ENCODE peak calls at places on chromosomes 2 and 18, in seven cellular contexts. R is tibial nerve, P is GM13977, L is psoas muscle, U is RWPE1, F is nephron progenitor cell, Q is HepG2. A is an unnamed sample.

GRCh38 chr2:118227698-118228508 is 139.6 kb downstream of the INSIG2 start:
- DNase-seq in R (no peak), P (peak), L (no peak), U (no peak), F (no peak), Q (no peak), A (no peak)

GRCh38 chr2:43055086-43055912 is 171.1 kb downstream of the ZFP36L2 start:
- DNase-seq in R (no peak), P (no peak), L (no peak), U (no peak), F (no peak), Q (no peak), A (no peak)

GRCh38 chr2:85732467-85733120 is 21.2 kb upstream of the ATOH8 start:
- DNase-seq in R (no peak), P (no peak), L (peak), U (no peak), F (no peak), Q (no peak), A (no peak)

GRCh38 chr2:74146929-74147728 is 583 bp downstream of the BOLA3 start:
- DNase-seq in R (no peak), P (peak), L (no peak), U (peak), F (no peak), Q (peak), A (no peak)

GRCh38 chr2:49288902-49289680 is 134.8 kb upstream of the FSHR start:
- DNase-seq in R (no peak), P (no peak), L (no peak), U (no peak), F (no peak), Q (no peak), A (no peak)

GRCh38 chr2:241029599-241030332 is 31.3 kb downstream of the SNED1 start:
- DNase-seq in R (no peak), P (no peak), L (no peak), U (no peak), F (no peak), Q (no peak), A (no peak)

GRCh38 chr2:235535423-235536130 is 41.7 kb downstream of the AGAP1 start:
- DNase-seq in R (no peak), P (no peak), L (no peak), U (no peak), F (no peak), Q (no peak), A (no peak)

GRCh38 chr2:3001595-3002184 is 375.9 kb downstream of the EIPR1 start:
- DNase-seq in R (no peak), P (no peak), L (no peak), U (no peak), F (peak), Q (no peak), A (no peak)

GRCh38 chr18:48817021-48817461 is 133.7 kb downstream of the SMAD7 start:
- DNase-seq in R (no peak), P (no peak), L (peak), U (no peak), F (no peak), Q (no peak), A (peak)

GRCh38 chr2:234686088-234686890 is 189.4 kb upstream of the ARL4C start:
- DNase-seq in R (no peak), P (no peak), L (no peak), U (peak), F (peak), Q (peak), A (no peak)

GRCh38 chr2:218229239-218229638 is 12.2 kb downstream of the ARPC2 start:
- DNase-seq in R (no peak), P (peak), L (no peak), U (peak), F (no peak), Q (no peak), A (no peak)

GRCh38 chr2:85342156-85342555 is 12.2 kb downstream of the RETSAT start:
- DNase-seq in R (no peak), P (no peak), L (no peak), U (no peak), F (no peak), Q (no peak), A (no peak)

GRCh38 chr2:236712304-236712703 is 142.7 kb downstream of the ACKR3 start:
- DNase-seq in R (no peak), P (no peak), L (no peak), U (no peak), F (no peak), Q (no peak), A (no peak)

GRCh38 chr2:143524001-143524608 is 394.9 kb downstream of the ARHGAP15 start:
- DNase-seq in R (no peak), P (no peak), L (no peak), U (no peak), F (no peak), Q (no peak), A (no peak)

GRCh38 chr2:74573747-74574562 is 19.4 kb downstream of the DOK1 start:
- DNase-seq in R (no peak), P (no peak), L (no peak), U (peak), F (no peak), Q (no peak), A (no peak)

GRCh38 chr2:46187112-46187618 is 110.0 kb upstream of the EPAS1 start:
- DNase-seq in R (no peak), P (peak), L (no peak), U (no peak), F (no peak), Q (peak), A (no peak)

GRCh38 chr18:79523738-79524180 is 128.0 kb downstream of the NFATC1 start:
- DNase-seq in R (no peak), P (peak), L (no peak), U (no peak), F (no peak), Q (no peak), A (no peak)

GRCh38 chr2:239519921-239520585 is 119.2 kb upstream of the HDAC4 start:
- DNase-seq in R (no peak), P (no peak), L (peak), U (no peak), F (no peak), Q (no peak), A (no peak)

GRCh38 chr2:241808051-241808450 is 942 bp upstream of the NEU4 start:
- DNase-seq in R (peak), P (no peak), L (peak), U (no peak), F (peak), Q (peak), A (no peak)

GRCh38 chr2:20781656-20782265 is 41.1 kb downstream of the LDAH start:
- DNase-seq in R (no peak), P (no peak), L (no peak), U (peak), F (peak), Q (peak), A (no peak)

GRCh38 chr2:120436885-120437603 is 91.1 kb downstream of the INHBB start:
- DNase-seq in R (no peak), P (peak), L (no peak), U (peak), F (peak), Q (peak), A (no peak)

GRCh38 chr2:69113627-69114026 is 100.6 kb downstream of the ANTXR1 start:
- DNase-seq in R (no peak), P (no peak), L (no peak), U (no peak), F (no peak), Q (no peak), A (no peak)

GRCh38 chr2:68799138-68799537 is 64.5 kb downstream of the ARHGAP25 start:
- DNase-seq in R (no peak), P (no peak), L (no peak), U (peak), F (no peak), Q (no peak), A (no peak)

GRCh38 chr18:31679133-31679731 is 5.1 kb downstream of the B4GALT6 start:
- DNase-seq in R (no peak), P (no peak), L (no peak), U (peak), F (no peak), Q (no peak), A (no peak)

GRCh38 chr18:27184115-27185024 is 738 bp downstream of the CHST9 start:
- DNase-seq in R (no peak), P (no peak), L (peak), U (no peak), F (peak), Q (no peak), A (no peak)

GRCh38 chr18:58748899-58749595 is 77.8 kb downstream of the MALT1 start:
- DNase-seq in R (no peak), P (no peak), L (no peak), U (no peak), F (no peak), Q (no peak), A (no peak)

GRCh38 chr2:133346654-133347053 is 221.6 kb downstream of the NCKAP5 start:
- DNase-seq in R (no peak), P (no peak), L (no peak), U (peak), F (no peak), Q (no peak), A (no peak)

GRCh38 chr2:42042956-42043355 is 4.9 kb upstream of the PKDCC start:
- DNase-seq in R (no peak), P (no peak), L (no peak), U (no peak), F (no peak), Q (no peak), A (no peak)

GRCh38 chr2:42036940-42037339 is 10.9 kb upstream of the PKDCC start:
- DNase-seq in R (no peak), P (no peak), L (no peak), U (no peak), F (no peak), Q (no peak), A (no peak)

GRCh38 chr2:42041377-42042127 is 6.3 kb upstream of the PKDCC start:
- DNase-seq in R (no peak), P (no peak), L (no peak), U (no peak), F (no peak), Q (no peak), A (no peak)

GRCh38 chr2:42043789-42044394 is 3.9 kb upstream of the PKDCC start:
- DNase-seq in R (no peak), P (no peak), L (no peak), U (no peak), F (no peak), Q (no peak), A (no peak)

GRCh38 chr2:42040643-42041277 is 7.1 kb upstream of the PKDCC start:
- DNase-seq in R (no peak), P (no peak), L (no peak), U (no peak), F (no peak), Q (no peak), A (no peak)
- TF ChIP-seq CTCF in R (no peak), P (no peak), L (no peak), U (no peak), F (no peak), Q (peak), A (no peak)

DNA sequence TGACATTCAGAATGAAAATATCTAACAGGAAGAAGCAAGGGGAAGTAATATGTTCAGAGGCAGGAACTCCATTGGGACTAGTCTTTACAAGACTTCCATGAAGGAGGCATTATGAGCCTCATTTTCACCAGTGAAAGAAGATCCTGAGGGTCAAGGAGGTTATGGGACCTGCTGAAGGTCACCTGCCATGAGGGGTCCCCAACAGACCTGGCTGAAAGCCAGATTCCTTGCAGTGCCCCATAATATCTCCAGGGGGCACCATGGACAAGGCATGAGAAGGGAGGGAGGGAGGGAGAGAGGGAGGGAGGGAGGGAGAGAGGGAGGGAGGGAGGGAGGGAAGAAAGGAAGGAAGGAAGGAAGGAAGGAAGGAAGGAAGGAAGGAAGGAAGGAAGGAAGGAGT is 27.9 kb downstream of the XDH start:
- DNase-seq in R (no peak), P (no peak), L (no peak), U (no peak), F (peak), Q (peak), A (no peak)
- TF ChIP-seq CTCF in R (no peak), P (peak), L (no peak), U (no peak), F (no peak), Q (peak), A (no peak)

DNA sequence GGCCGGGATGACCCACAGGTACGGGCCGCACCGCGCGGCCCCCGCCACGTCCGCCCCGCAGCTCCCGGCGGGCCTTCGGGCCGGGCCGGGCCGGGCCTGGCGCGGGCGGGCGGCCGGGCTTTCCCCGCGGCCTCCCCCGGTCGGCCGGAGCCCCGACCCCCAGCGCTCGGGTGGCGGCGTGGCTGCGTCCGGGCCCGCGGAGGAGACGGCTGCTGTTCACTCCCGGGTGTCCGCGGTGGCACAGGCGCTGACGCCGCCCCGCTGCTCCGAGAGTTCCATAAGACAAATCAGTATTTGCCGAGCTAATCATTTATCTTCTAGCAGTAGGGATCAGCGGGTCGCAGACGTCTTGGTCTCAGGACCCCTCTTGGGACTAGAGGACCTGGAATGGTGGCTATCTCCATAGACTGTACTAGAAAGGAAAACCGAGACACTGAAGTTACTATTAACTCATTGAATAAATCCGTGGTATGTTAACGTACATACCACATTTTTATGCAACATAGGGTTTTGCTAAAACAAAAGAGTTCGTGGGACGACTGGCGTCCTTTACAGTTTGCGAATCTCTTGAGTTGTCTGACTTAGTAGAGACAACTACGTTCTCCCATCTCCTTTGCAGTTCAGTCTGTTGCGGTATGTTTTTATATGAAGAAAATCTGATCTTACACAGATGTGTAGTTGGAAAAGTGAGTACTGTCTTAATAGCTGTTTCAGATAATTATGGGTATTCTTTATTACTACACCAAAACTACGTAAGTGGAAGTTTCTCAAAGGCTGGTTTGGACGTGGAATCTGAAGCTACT is 508 bp downstream of the LIMS1 start:
- DNase-seq in R (no peak), P (no peak), L (peak), U (peak), F (peak), Q (peak), A (no peak)
- TF ChIP-seq CTCF in R (no peak), P (no peak), L (no peak), U (no peak), F (no peak), Q (no peak), A (no peak)

GRCh38 chr18:69996417-69996816 is 48.7 kb upstream of the CD226 start:
- DNase-seq in R (no peak), P (no peak), L (no peak), U (no peak), F (no peak), Q (no peak), A (no peak)

GRCh38 chr18:69995774-69996173 is 48.1 kb upstream of the CD226 start:
- DNase-seq in R (no peak), P (no peak), L (no peak), U (no peak), F (no peak), Q (no peak), A (no peak)

GRCh38 chr18:69998523-69998987 is 50.9 kb upstream of the CD226 start:
- DNase-seq in R (no peak), P (no peak), L (no peak), U (no peak), F (no peak), Q (no peak), A (no peak)

GRCh38 chr18:69996951-69997798 is 49.5 kb upstream of the CD226 start:
- DNase-seq in R (no peak), P (no peak), L (no peak), U (no peak), F (no peak), Q (peak), A (no peak)

GRCh38 chr18:69999671-70000070 is 52.0 kb upstream of the CD226 start:
- DNase-seq in R (no peak), P (no peak), L (no peak), U (no peak), F (no peak), Q (no peak), A (no peak)
- TF ChIP-seq CTCF in R (no peak), P (no peak), L (no peak), U (no peak), F (no peak), Q (no peak), A (no peak)

GRCh38 chr2:175183674-175184073 is 2.2 kb upstream of the ATP5MC3 start:
- DNase-seq in R (no peak), P (no peak), L (no peak), U (no peak), F (no peak), Q (no peak), A (no peak)

GRCh38 chr2:175181877-175182308 is 383 bp upstream of the ATP5MC3 start:
- DNase-seq in R (no peak), P (no peak), L (no peak), U (no peak), F (no peak), Q (no peak), A (no peak)

GRCh38 chr2:175187378-175187777 is 5.9 kb upstream of the ATP5MC3 start:
- DNase-seq in R (no peak), P (peak), L (no peak), U (no peak), F (no peak), Q (peak), A (no peak)
- TF ChIP-seq CTCF in R (no peak), P (peak), L (no peak), U (no peak), F (peak), Q (peak), A (no peak)

DNA sequence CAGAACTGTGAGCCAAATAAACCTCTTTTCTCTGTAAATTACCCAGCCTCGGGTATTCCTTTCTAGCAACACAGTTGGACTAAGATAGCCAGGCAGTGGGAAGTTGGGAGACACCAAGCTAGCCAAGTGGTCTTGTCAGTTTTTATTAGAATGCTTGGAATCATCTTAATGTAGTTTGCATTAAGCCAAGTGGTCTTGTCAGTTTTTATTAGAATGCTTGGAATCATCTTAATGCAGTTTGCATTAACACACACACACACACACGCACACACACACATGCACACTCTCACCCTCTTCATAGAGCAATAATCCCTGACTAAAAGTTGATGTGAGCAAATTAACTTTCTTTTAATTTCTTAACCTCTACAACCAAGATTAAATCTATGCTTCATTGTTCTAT is 151.5 kb downstream of the VAPA start:
- DNase-seq in R (no peak), P (no peak), L (no peak), U (no peak), F (no peak), Q (no peak), A (no peak)
- TF ChIP-seq CTCF in R (no peak), P (no peak), L (no peak), U (no peak), F (no peak), Q (no peak), A (no peak)

DNA sequence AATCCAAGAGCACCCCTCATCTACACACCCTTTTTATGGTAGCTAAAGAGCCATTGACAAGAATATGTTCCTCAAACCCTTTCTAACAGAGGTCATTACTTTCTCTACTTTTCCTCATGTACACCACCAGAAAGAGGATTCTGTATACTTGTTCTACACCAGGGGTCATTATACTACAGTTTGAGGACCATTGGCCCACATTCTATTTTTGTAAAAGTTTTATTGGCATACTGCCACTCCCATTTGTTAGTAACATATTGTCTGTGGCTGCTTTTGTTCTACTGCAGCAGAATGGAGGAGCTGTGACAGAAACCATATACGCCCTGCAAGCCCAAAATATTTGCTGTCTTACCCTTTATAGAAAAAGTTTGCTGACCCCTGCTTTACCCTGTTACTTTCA is 14.3 kb downstream of the HTR2B start:
- DNase-seq in R (no peak), P (no peak), L (no peak), U (no peak), F (no peak), Q (no peak), A (no peak)
- TF ChIP-seq CTCF in R (no peak), P (peak), L (peak), U (no peak), F (no peak), Q (no peak), A (no peak)